ENCODE peak calls at places on chromosomes 3 and 15, in six cellular contexts. V is lower lobe of right lung, J is PC-9, M is body of pancreas, D is left ventricle myocardium inferior, A is tibial artery. T is an unnamed sample.

GRCh38 chr3:156981005-156981404 is 154.9 kb downstream of the LEKR1 start:
- DNase-seq in A (no peak), J (no peak), M (no peak), D (no peak), V (no peak), T (no peak)

GRCh38 chr3:155701882-155702465 is 42.9 kb downstream of the PLCH1 start:
- DNase-seq in V (no peak), M (no peak), J (no peak), A (no peak), D (no peak), T (peak; percentile 7)

GRCh38 chr15:77575203-77575934 is 57.3 kb downstream of the LINGO1 start:
- DNase-seq in D (no peak), A (no peak), M (no peak), V (no peak), J (no peak), T (no peak)

GRCh38 chr15:74790080-74790916 is 8.4 kb downstream of the CSK start:
- DNase-seq in V (peak; percentile 77), D (peak; percentile 82), M (peak; percentile 53), J (peak; percentile 70), A (peak; percentile 77), T (no peak)

GRCh38 chr15:96247631-96248305 is 82.7 kb upstream of the NR2F2 start:
- DNase-seq in D (no peak), J (no peak), V (no peak), A (no peak), M (no peak), T (no peak)

GRCh38 chr15:25701716-25702465 is 161.2 kb downstream of the ATP10A start:
- DNase-seq in D (no peak), M (no peak), A (peak; percentile 47), V (no peak), J (no peak), T (no peak)

GRCh38 chr15:65246026-65246714 is 34.9 kb upstream of the CILP start:
- DNase-seq in J (no peak), A (no peak), D (no peak), V (no peak), M (no peak), T (peak; percentile 72)

GRCh38 chr3:36740822-36741221 is 23.5 kb downstream of the DCLK3 start:
- DNase-seq in J (no peak), A (no peak), D (no peak), M (no peak), V (no peak), T (no peak)

GRCh38 chr3:139121513-139122220 is 77.0 kb upstream of the PRR23C start:
- DNase-seq in D (no peak), V (no peak), J (no peak), A (no peak), M (peak; percentile 67), T (no peak)

GRCh38 chr3:100556656-100557310 is 52.6 kb upstream of the ADGRG7 start:
- DNase-seq in V (no peak), D (no peak), A (no peak), J (peak; percentile 28), M (no peak), T (peak; percentile 73)

GRCh38 chr3:99747915-99748314 is 69.7 kb upstream of the CMSS1 start:
- DNase-seq in V (no peak), A (no peak), M (no peak), J (peak; percentile 39), D (no peak), T (peak; percentile 23)

GRCh38 chr3:7112523-7113056 is 251.7 kb downstream of the GRM7 start:
- DNase-seq in V (no peak), J (no peak), A (no peak), D (no peak), M (no peak), T (no peak)

DNA sequence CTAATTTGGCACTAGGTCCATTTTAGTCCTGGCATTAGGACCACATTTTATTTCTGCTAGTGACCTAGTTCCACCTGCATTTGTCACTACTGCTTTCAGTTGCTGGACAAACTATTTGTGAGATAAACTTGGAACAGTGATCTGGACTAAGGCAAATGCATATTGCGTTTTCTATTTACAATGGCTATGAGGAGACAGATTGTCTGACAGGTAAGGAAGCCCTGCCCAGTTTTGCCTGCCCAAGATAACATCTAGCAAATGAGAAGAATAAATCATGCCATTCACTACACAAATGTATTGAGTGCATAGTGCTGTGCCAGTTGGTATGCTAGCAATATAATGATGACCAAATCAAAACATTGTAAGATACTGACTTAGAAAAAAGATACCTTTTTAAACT is 245.7 kb downstream of the GRM7 start:
- DNase-seq in D (no peak), J (no peak), V (no peak), A (no peak), M (no peak), T (no peak)
- H3K4me1 ChIP-seq in D (no peaks in the 10 kb centered on the region), J (no peaks in the 10 kb centered on the region), V (no peaks in the 10 kb centered on the region), A (no peaks in the 10 kb centered on the region), M (no peaks in the 10 kb centered on the region), T (no peaks in the 10 kb centered on the region)

GRCh38 chr3:107627962-107628542 is 105.3 kb downstream of the BBX start:
- DNase-seq in M (no peak), D (no peak), J (no peak), A (no peak), V (no peak), T (no peak)
- TF ChIP-seq CTCF in M (peak; percentile 10), D (no peak), J (peak; percentile 63), A (no peak), V (no peak), T (peak; percentile 39)

GRCh38 chr3:45583021-45583851 is 11.3 kb upstream of the LIMD1 start:
- DNase-seq in M (peak; percentile 66), V (no peak), A (peak; percentile 61), D (peak; percentile 82), J (no peak), T (no peak)
- H3K27ac ChIP-seq in M (peak overlapping the region; percentile 69), V (peak overlapping the region; percentile 13), A (no peak overlapping the region), D (peak overlapping the region; percentile 86), J (no peak overlapping the region), T (no peak overlapping the region)

DNA sequence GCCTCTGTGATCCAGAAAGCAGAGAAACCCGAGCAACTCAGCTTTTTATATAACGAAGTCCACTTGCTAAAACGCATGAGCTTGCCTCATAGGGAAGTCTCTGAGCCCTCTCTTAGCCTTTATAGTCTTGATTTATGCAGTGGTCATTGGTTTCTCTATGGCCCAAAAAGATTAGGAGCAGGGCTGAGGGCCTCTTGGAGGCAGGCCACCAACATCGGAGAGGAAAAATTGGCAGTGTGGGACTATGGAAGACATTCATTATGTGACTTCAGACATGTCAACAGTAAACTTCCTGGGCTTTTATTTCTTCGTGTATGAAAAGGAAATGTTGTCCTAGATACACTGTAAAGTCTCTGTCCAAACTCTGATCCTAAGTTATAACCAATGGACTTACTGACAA is 13.5 kb downstream of the RAB8B start:
- DNase-seq in V (no peak), J (no peak), A (no peak), D (no peak), M (no peak), T (no peak)
- H3K4me1 ChIP-seq in V (peaks cover 60% of the 10 kb centered on the region), J (peaks cover 42% of the 10 kb centered on the region), A (no peaks in the 10 kb centered on the region), D (peaks cover 39% of the 10 kb centered on the region), M (peaks cover 11% of the 10 kb centered on the region), T (peaks cover 5% of the 10 kb centered on the region)

DNA sequence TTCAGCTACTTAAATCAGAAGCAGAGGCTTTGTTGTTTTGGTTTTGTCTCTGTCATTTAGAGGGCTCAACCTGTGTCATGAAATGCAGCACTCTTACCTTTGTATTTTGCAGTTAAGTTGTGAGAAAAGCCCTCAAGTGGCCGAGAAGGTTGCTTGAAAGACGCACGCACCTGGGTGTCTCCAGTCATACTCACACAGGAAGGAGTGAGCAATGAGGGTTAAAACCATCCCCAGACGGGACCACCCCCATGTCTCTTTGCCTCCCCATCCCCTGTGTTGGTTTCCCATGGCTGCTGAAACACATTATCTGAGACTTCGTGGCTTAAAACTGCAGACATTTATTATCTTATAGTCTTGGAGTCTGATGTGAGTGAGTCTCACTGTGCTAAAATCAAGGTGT is 376.1 kb upstream of the CFAP20DC start:
- DNase-seq in D (no peak), M (no peak), A (no peak), V (no peak), J (no peak), T (no peak)
- TF ChIP-seq CTCF in D (no peak), M (no peak), A (no peak), V (no peak), J (no peak), T (no peak)

GRCh38 chr3:5022966-5023776 is 43.9 kb downstream of the BHLHE40 start:
- DNase-seq in A (no peak), D (no peak), J (peak; percentile 90), M (peak; percentile 55), V (no peak), T (peak; percentile 100)
- H3K27ac ChIP-seq in A (peak overlapping the region; percentile 26), D (peak overlapping the region; percentile 42), J (peak overlapping the region; percentile 96), M (peak overlapping the region; percentile 57), V (no peak overlapping the region), T (peak overlapping the region; percentile 100)

GRCh38 chr15:41570764-41571163 is 11.8 kb downstream of the TYRO3 start:
- DNase-seq in V (no peak), J (no peak), D (no peak), A (no peak), M (no peak), T (no peak)
- H3K4me1 ChIP-seq in V (peaks cover 11% of the 10 kb centered on the region), J (no peaks in the 10 kb centered on the region), D (peaks cover 12% of the 10 kb centered on the region), A (no peaks in the 10 kb centered on the region), M (peaks cover 15% of the 10 kb centered on the region), T (no peaks in the 10 kb centered on the region)

DNA sequence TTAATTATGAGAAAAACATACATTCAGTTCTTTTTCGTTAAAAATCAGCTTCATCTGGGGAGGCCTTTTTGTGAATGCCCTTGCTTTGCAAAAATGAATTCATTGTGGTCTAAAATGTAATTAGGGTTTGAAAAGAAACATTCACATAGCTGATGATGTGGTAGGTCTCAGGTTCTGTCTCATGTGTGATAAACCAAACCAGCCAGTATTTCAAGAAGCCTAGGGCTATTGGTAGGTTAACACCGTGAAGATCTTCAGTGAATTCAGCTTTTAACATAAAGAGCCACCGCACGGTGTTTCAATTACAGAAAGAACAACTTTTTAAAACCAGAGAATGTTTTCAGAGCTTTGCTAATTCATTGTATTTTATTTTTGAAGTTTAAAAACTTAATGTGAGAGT is 41.9 kb downstream of the CTNNB1 start:
- DNase-seq in M (no peak), D (no peak), V (no peak), A (no peak), J (no peak), T (no peak)
- TF ChIP-seq CTCF in M (no peak), D (no peak), V (no peak), A (no peak), J (no peak), T (no peak)

GRCh38 chr3:27344192-27344591 is 25.0 kb downstream of the NEK10 start:
- DNase-seq in V (no peak), A (no peak), M (no peak), J (no peak), D (no peak), T (no peak)
- H3K27ac ChIP-seq in V (no peak overlapping the region), A (no peak overlapping the region), M (no peak overlapping the region), J (no peak overlapping the region), D (peak overlapping the region; percentile 86), T (no peak overlapping the region)